ENCODE peak calls at places on chromosomes 12 and 14, in eight cellular contexts. I, Q, E, K, W, N, S and H are unnamed samples. For H3K36me3 and H3K4me1, the result is how much of the 10 kb centered on the place peaks cover.

GRCh38 chr12:49057888-49058287 is 2.7 kb downstream of the KMT2D start:
- DNase-seq in E (no peak), K (no peak), W (no peak), S (no peak), I (peak), N (no peak), Q (peak), H (no peak)

GRCh38 chr12:85394809-85395208 is 114.8 kb downstream of the ALX1 start:
- DNase-seq in S (no peak), K (no peak), W (no peak), Q (no peak), I (no peak), N (no peak), E (no peak), H (no peak)

GRCh38 chr14:97120204-97121120 is 323.3 kb downstream of the VRK1 start:
- DNase-seq in S (peak), K (no peak), Q (no peak), N (no peak), I (no peak), W (peak), E (no peak), H (no peak)

GRCh38 chr12:49949124-49949845 is 1.3 kb upstream of the AQP2 start:
- DNase-seq in S (no peak), I (no peak), N (no peak), K (peak), E (peak), Q (no peak), W (no peak), H (no peak)

GRCh38 chr12:103401421-103401820 is 94.3 kb downstream of the C12orf42 start:
- DNase-seq in S (no peak), I (peak), W (peak), E (no peak), Q (no peak), K (no peak), N (peak), H (no peak)

GRCh38 chr12:45879363-45879895 is 110.9 kb downstream of the SCAF11 start:
- DNase-seq in K (no peak), Q (no peak), W (no peak), N (no peak), I (no peak), E (no peak), S (no peak), H (no peak)

GRCh38 chr14:26841920-26842741 is 244.3 kb upstream of the NOVA1 start:
- DNase-seq in S (no peak), Q (peak), W (peak), E (no peak), I (peak), N (no peak), K (no peak), H (peak)

GRCh38 chr12:46506961-46507360 is 134.4 kb upstream of the SLC38A2 start:
- DNase-seq in K (no peak), S (no peak), Q (no peak), I (no peak), W (no peak), N (no peak), E (no peak), H (no peak)

GRCh38 chr14:96581902-96582640 is 79.9 kb downstream of the PAPOLA start:
- DNase-seq in S (no peak), Q (no peak), I (no peak), E (no peak), N (no peak), K (peak), W (peak), H (no peak)

GRCh38 chr12:118034429-118035193 is 18.1 kb downstream of the RFC5 start:
- DNase-seq in I (peak), W (peak), N (no peak), S (no peak), K (peak), Q (no peak), E (no peak), H (no peak)

GRCh38 chr14:59294662-59294992 is 106.2 kb downstream of the DAAM1 start:
- DNase-seq in S (no peak), Q (no peak), E (no peak), W (no peak), N (no peak), I (no peak), K (no peak), H (no peak)

GRCh38 chr14:25042362-25043299 is 7.3 kb downstream of the STXBP6 start:
- DNase-seq in S (no peak), Q (no peak), E (no peak), W (peak), N (no peak), K (peak), I (no peak), H (no peak)

GRCh38 chr12:108701779-108702435 is 29.4 kb downstream of the CORO1C start:
- DNase-seq in E (no peak), K (no peak), I (peak), W (peak), Q (no peak), S (no peak), N (no peak), H (no peak)

GRCh38 chr12:15629108-15629507 is 160.1 kb downstream of the EPS8 start:
- DNase-seq in N (peak), I (peak), K (no peak), S (peak), Q (no peak), E (no peak), W (peak), H (peak)

GRCh38 chr14:35829449-35829848 is 3.3 kb downstream of the BRMS1L start:
- DNase-seq in I (no peak), Q (no peak), S (no peak), E (no peak), W (no peak), K (no peak), N (no peak), H (no peak)

GRCh38 chr12:67515679-67516363 is 132.7 kb upstream of the DYRK2 start:
- DNase-seq in E (peak), K (no peak), I (no peak), N (no peak), Q (no peak), W (no peak), S (peak), H (no peak)

GRCh38 chr12:68478516-68479260 is 132.0 kb upstream of the RAP1B start:
- DNase-seq in S (no peak), W (no peak), K (no peak), N (no peak), I (no peak), E (no peak), Q (no peak), H (no peak)

GRCh38 chr14:75282166-75282547 is 3.5 kb downstream of the FOS start:
- DNase-seq in E (no peak), Q (no peak), K (no peak), W (peak), N (no peak), S (no peak), I (peak), H (no peak)

GRCh38 chr14:87186745-87187144 is 806.2 kb downstream of the GALC start:
- DNase-seq in E (no peak), S (no peak), N (peak), I (no peak), W (peak), Q (no peak), K (no peak), H (no peak)

GRCh38 chr12:95481888-95482287 is 7.9 kb downstream of the METAP2 start:
- DNase-seq in N (no peak), S (no peak), E (no peak), I (no peak), K (no peak), Q (no peak), W (no peak), H (no peak)

GRCh38 chr12:95484524-95484923 is 10.6 kb downstream of the METAP2 start:
- DNase-seq in N (no peak), I (peak), E (no peak), S (no peak), Q (no peak), K (no peak), W (no peak), H (no peak)

GRCh38 chr12:95487024-95487423 is 13.1 kb downstream of the METAP2 start:
- DNase-seq in Q (no peak), K (no peak), I (no peak), N (no peak), E (no peak), W (no peak), S (no peak), H (no peak)

GRCh38 chr12:95480230-95480629 is 6.3 kb downstream of the METAP2 start:
- DNase-seq in E (no peak), I (no peak), Q (no peak), K (no peak), N (no peak), W (no peak), S (no peak), H (no peak)

GRCh38 chr12:95481072-95481471 is 7.1 kb downstream of the METAP2 start:
- DNase-seq in Q (no peak), S (no peak), N (no peak), I (no peak), K (no peak), E (no peak), W (no peak), H (no peak)
- H3K36me3 ChIP-seq in Q (under half), S (under half), N (half or more), I (under half), K (half or more), E (under half), W (under half), H (under half)

GRCh38 chr14:50342211-50343080 is 30.3 kb downstream of the DMAC2L start:
- DNase-seq in S (no peak), N (peak), K (peak), W (peak), Q (no peak), I (peak), E (peak), H (peak)
- H3K4me1 ChIP-seq in S (under half), N (under half), K (under half), W (under half), Q (under half), I (under half), E (under half), H (under half)

GRCh38 chr12:56346663-56347062 is 8.0 kb downstream of the IL23A start:
- DNase-seq in S (no peak), K (no peak), W (no peak), E (no peak), I (no peak), N (no peak), Q (no peak), H (no peak)
- H3K36me3 ChIP-seq in S (under half), K (half or more), W (under half), E (under half), I (under half), N (half or more), Q (under half), H (half or more)

GRCh38 chr14:21058903-21059302 is 1.3 kb downstream of the RNASE8 start:
- DNase-seq in E (no peak), K (no peak), N (no peak), I (no peak), S (no peak), Q (no peak), W (no peak), H (no peak)
- H3K4me1 ChIP-seq in E (under half), K (under half), N (under half), I (under half), S (under half), Q (under half), W (under half), H (under half)

DNA sequence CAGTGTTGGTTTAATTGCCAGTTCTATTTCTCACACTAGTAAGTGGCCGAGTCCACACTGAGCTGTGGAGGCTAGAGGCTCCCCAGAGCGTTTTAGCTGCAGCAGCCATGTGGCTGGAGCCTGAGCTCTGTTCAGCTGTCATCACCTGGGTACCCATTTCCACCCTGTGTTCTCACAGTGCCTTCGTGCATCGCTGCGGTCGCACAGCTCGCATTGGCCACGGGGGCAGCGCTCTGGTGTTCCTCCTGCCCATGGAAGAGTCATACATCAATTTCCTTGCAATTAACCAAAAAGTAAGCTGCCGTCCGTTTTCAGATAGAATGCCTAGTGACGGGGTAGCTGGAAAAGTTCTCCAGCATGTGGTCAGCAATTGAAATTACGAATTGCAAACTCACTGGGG is 15.7 kb downstream of the DDX55 start:
- DNase-seq in E (no peak), K (no peak), Q (no peak), I (no peak), W (no peak), N (no peak), S (no peak), H (no peak)
- H3K36me3 ChIP-seq in E (under half), K (half or more), Q (under half), I (under half), W (under half), N (half or more), S (half or more), H (half or more)

GRCh38 chr12:64687816-64688599 is 71.2 kb downstream of the GNS start:
- DNase-seq in W (no peak), N (no peak), E (no peak), I (no peak), S (no peak), K (no peak), Q (no peak), H (peak)

GRCh38 chr12:64682572-64683277 is 72.4 kb downstream of the RASSF3 start:
- DNase-seq in E (no peak), W (peak), K (no peak), N (no peak), Q (no peak), S (no peak), I (no peak), H (peak)

GRCh38 chr12:64685076-64685475 is 74.1 kb downstream of the GNS start:
- DNase-seq in Q (no peak), K (no peak), S (no peak), W (no peak), N (no peak), E (no peak), I (no peak), H (no peak)

GRCh38 chr12:64688715-64689114 is 70.5 kb downstream of the GNS start:
- DNase-seq in Q (no peak), K (no peak), S (no peak), E (no peak), I (no peak), N (no peak), W (no peak), H (no peak)

DNA sequence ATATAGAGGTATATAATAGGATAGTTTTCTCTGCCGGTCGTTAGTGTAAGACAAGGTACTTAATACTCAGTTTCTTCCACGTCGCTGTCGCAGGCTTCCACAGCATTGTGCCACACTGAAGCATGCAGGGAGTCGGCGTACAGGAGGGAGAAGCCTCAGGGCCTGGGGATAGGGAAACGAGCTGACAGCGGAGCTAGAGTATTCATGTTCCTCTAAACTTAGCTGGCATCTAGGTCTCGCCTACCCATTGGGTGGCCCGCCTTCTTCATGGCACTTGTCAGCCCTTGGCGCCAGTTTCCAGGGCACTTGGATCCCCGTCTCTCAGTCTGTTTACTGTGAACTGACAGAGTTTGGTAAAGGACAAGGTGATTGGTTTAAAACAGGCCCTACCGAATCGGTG is 73.6 kb downstream of the GNS start:
- DNase-seq in W (no peak), E (no peak), S (no peak), N (no peak), I (no peak), Q (no peak), K (no peak), H (peak)
- H3K4me1 ChIP-seq in W (under half), E (under half), S (under half), N (under half), I (under half), Q (under half), K (under half), H (half or more)

GRCh38 chr12:89622115-89622514 is 86.5 kb downstream of the ATP2B1 start:
- DNase-seq in Q (no peak), W (no peak), E (no peak), K (no peak), I (no peak), N (no peak), S (no peak), H (no peak)
- H3K36me3 ChIP-seq in Q (under half), W (under half), E (under half), K (under half), I (under half), N (under half), S (under half), H (under half)

DNA sequence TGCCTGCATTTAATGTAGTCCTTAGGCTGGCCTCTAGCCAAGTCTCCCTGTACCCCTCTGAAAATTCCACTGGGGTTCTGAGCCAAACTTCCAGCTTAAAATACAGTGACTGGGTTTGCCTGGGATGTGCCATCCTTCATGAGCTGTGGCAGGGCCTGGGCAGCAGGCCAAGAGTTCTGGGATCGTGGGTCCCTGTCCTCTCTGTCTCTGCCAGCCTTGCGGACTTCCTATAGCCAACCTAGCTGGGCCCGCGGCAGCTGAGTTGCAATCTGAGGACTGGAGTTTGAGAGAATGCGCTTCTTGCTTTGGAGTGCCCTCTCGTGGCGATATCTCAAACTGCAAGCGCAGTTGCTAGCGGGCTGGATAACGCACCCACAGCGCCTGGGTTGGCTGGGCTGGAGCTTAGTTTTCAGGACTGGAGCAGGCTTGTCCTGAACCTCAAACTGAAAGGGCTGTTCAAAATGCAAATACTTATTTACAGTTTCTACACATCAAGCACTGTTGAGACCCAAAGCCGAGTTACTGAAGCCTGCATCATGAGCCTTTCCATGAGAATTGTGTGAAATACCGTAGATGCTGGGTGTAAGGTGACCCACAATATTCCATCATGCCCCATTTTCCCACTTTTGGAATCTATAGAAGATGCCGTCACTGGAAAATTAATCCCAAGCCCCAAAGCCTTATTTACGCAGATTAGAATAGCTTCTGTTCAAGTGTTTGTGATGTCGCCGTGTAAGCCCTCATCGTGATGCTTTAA is 7.3 kb upstream of the IFI27L2 start:
- DNase-seq in W (peak), E (peak), S (no peak), K (peak), I (peak), Q (peak), N (peak), H (peak)
- H3K4me1 ChIP-seq in W (under half), E (under half), S (under half), K (under half), I (under half), Q (under half), N (under half), H (under half)

DNA sequence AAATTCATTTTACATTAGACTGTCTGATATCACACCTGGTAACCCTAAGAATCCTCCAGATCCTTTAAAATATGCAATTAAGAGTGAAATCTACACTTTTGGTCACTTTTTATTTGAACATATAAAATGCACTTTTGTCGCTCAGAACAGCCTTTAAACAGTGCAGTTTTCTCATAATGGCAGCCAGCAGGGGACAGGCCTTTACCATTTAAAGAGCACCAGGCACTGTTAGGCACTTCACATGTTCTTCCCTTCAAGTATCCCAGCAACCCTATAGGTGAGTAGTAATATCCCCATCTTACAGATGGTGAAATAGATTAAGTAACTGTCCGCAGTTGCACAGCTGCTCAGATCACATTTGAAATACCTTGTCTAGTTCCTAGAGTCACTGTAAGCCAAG is 11.3 kb upstream of the SAMD4A start:
- DNase-seq in K (no peak), W (no peak), S (no peak), I (no peak), Q (no peak), N (no peak), E (no peak), H (no peak)
- H3K36me3 ChIP-seq in K (under half), W (under half), S (under half), I (under half), Q (under half), N (under half), E (under half), H (under half)

DNA sequence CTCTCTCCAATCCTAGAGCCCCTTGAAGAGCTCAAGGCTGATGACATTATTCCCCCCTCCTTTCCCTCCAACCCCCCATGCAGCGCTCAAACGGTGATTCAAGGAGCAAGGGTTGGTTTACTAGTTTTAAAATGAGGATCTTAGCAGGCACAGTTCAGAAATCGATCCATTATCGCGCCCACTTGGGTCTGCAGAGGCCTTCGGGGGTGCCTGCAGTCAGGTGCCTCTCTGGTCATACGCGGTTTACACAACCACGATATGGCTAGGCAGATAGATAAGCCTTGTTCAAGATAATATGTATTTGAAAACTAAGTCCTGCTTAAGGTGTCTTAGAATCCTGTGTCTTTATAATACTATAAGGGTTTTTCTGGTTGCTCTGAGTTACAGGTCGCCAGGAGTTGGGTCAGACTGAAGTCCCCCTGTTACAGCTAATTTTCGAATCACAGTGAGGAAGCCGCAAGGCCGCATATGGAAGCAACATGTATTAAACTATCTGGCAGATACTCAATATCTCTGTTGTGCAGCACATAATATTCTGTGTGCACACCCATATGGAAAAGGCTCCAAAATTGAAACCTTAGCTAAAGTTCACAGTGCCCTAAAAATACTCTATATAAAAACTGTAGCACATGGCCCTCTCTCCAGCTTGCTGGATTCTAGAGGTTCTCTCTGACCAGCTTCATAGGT is 10.0 kb downstream of the BHLHE41 start:
- DNase-seq in W (no peak), Q (no peak), K (no peak), N (no peak), I (no peak), E (no peak), S (no peak), H (no peak)
- H3K4me1 ChIP-seq in W (under half), Q (under half), K (under half), N (under half), I (under half), E (under half), S (under half), H (under half)